ENCODE peak calls at places on chromosome 11, in six cellular contexts. W is HepG2, B is tibial artery, A is left ventricle myocardium inferior, H is MM.1S, Q is body of pancreas. P is an unnamed sample. For H3K27me3, the result is how much of the 10 kb centered on the place peaks cover.

GRCh38 chr11:26510756-26511155 is 61.3 kb downstream of the MUC15 start:
- DNase-seq in W (no peak), B (no peak), A (no peak), H (no peak), Q (no peak), P (no peak)

GRCh38 chr11:58222730-58223129 is 6.0 kb downstream of the OR10Q1 start:
- DNase-seq in W (no peak), B (no peak), A (no peak), H (no peak), Q (no peak), P (peak)

GRCh38 chr11:78381867-78382266 is 35.8 kb downstream of the GAB2 start:
- DNase-seq in W (no peak), B (no peak), A (no peak), H (no peak), Q (no peak), P (no peak)

GRCh38 chr11:77698896-77699295 is 61.3 kb upstream of the CLNS1A start:
- DNase-seq in W (no peak), B (no peak), A (no peak), H (no peak), Q (no peak), P (no peak)

GRCh38 chr11:95138448-95138847 is 48.8 kb downstream of the ENDOD1 start:
- DNase-seq in W (no peak), B (no peak), A (no peak), H (peak), Q (no peak), P (no peak)

GRCh38 chr11:67054851-67055523 is 1.7 kb upstream of the RHOD start:
- DNase-seq in W (peak), B (no peak), A (peak), H (peak), Q (peak), P (peak)

GRCh38 chr11:111001986-111002616 is 243.4 kb upstream of the POU2AF2 start:
- DNase-seq in W (no peak), B (no peak), A (no peak), H (no peak), Q (no peak), P (peak)

GRCh38 chr11:29623144-29623722 is 393.6 kb downstream of the KCNA4 start:
- DNase-seq in W (no peak), B (no peak), A (no peak), H (no peak), Q (no peak), P (no peak)

GRCh38 chr11:61378713-61379313 is 13.6 kb upstream of the TMEM216 start:
- DNase-seq in W (peak), B (peak), A (no peak), H (no peak), Q (peak), P (peak)

GRCh38 chr11:63940786-63941185 is 2.0 kb downstream of the NAA40 start:
- DNase-seq in W (no peak), B (no peak), A (no peak), H (no peak), Q (no peak), P (no peak)

GRCh38 chr11:27059431-27059830 is 18.8 kb downstream of the BBOX1 start:
- DNase-seq in W (no peak), B (no peak), A (no peak), H (no peak), Q (no peak), P (no peak)

GRCh38 chr11:68812526-68812925 is 29.2 kb downstream of the CPT1A start:
- DNase-seq in W (no peak), B (no peak), A (peak), H (no peak), Q (no peak), P (no peak)

GRCh38 chr11:67608486-67608885 is 1.8 kb downstream of the NDUFV1 start:
- DNase-seq in W (no peak), B (no peak), A (no peak), H (no peak), Q (no peak), P (no peak)

GRCh38 chr11:33830903-33831648 is 56.8 kb upstream of the FBXO3 start:
- DNase-seq in W (no peak), B (no peak), A (no peak), H (no peak), Q (no peak), P (peak)

GRCh38 chr11:30983810-30984441 is 385.6 kb downstream of the DCDC1 start:
- DNase-seq in W (no peak), B (no peak), A (no peak), H (no peak), Q (no peak), P (no peak)

GRCh38 chr11:103964390-103964789 is 72.0 kb upstream of the DDI1 start:
- DNase-seq in W (no peak), B (no peak), A (no peak), H (no peak), Q (no peak), P (no peak)

GRCh38 chr11:77560605-77561004 is 29.1 kb upstream of the AQP11 start:
- DNase-seq in W (peak), B (no peak), A (no peak), H (no peak), Q (no peak), P (peak)

GRCh38 chr11:65862191-65862735 is 2.0 kb downstream of the MUS81 start:
- DNase-seq in W (no peak), B (peak), A (no peak), H (no peak), Q (no peak), P (no peak)

GRCh38 chr11:76107946-76108345 is 98.4 kb downstream of the WNT11 start:
- DNase-seq in W (no peak), B (no peak), A (no peak), H (no peak), Q (no peak), P (no peak)

GRCh38 chr11:113603277-113604059 is 102.6 kb downstream of the TMPRSS5 start:
- DNase-seq in W (no peak), B (no peak), A (peak), H (no peak), Q (peak), P (no peak)

GRCh38 chr11:35814720-35815305 is 129.0 kb upstream of the LDLRAD3 start:
- DNase-seq in W (no peak), B (no peak), A (no peak), H (no peak), Q (no peak), P (no peak)

GRCh38 chr11:86214710-86215109 is 29.8 kb upstream of the EED start:
- DNase-seq in W (no peak), B (no peak), A (no peak), H (no peak), Q (no peak), P (peak)

GRCh38 chr11:75762158-75762557 is 6.4 kb upstream of the DGAT2 start:
- DNase-seq in W (no peak), B (no peak), A (no peak), H (no peak), Q (no peak), P (no peak)

GRCh38 chr11:47130541-47130940 is 46.1 kb downstream of the ARFGAP2 start:
- DNase-seq in W (no peak), B (no peak), A (no peak), H (no peak), Q (peak), P (no peak)

GRCh38 chr11:18466402-18466801 is 10.7 kb downstream of the LDHAL6A start:
- DNase-seq in W (no peak), B (no peak), A (no peak), H (no peak), Q (no peak), P (no peak)

GRCh38 chr11:112321521-112322172 is 61.0 kb upstream of the PLET1 start:
- DNase-seq in W (peak), B (no peak), A (peak), H (peak), Q (peak), P (peak)

GRCh38 chr11:47507016-47507631 is 45.8 kb downstream of the CELF1 start:
- DNase-seq in W (no peak), B (no peak), A (no peak), H (no peak), Q (no peak), P (no peak)

GRCh38 chr11:134740590-134741342 is 328.7 kb upstream of the B3GAT1 start:
- DNase-seq in W (no peak), B (peak), A (no peak), H (no peak), Q (no peak), P (no peak)

GRCh38 chr11:46363455-46363920 is 16.2 kb downstream of the DGKZ start:
- DNase-seq in W (no peak), B (no peak), A (peak), H (no peak), Q (no peak), P (peak)

GRCh38 chr11:101444164-101444563 is 139.6 kb downstream of the TRPC6 start:
- DNase-seq in W (no peak), B (no peak), A (no peak), H (no peak), Q (peak), P (no peak)

GRCh38 chr11:115226556-115226955 is 277.7 kb downstream of the CADM1 start:
- DNase-seq in W (peak), B (no peak), A (no peak), H (no peak), Q (no peak), P (peak)

GRCh38 chr11:121213568-121213893 is 79.0 kb upstream of the SC5D start:
- DNase-seq in W (no peak), B (no peak), A (no peak), H (no peak), Q (no peak), P (no peak)

GRCh38 chr11:12786891-12787290 is 112.7 kb downstream of the TEAD1 start:
- DNase-seq in W (no peak), B (no peak), A (no peak), H (no peak), Q (no peak), P (no peak)

GRCh38 chr11:57426439-57426753 is 525 bp downstream of the SLC43A3 start:
- DNase-seq in W (no peak), B (no peak), A (no peak), H (no peak), Q (no peak), P (no peak)

GRCh38 chr11:75024068-75024449 is 35.3 kb downstream of the NEU3 start:
- DNase-seq in W (no peak), B (no peak), A (no peak), H (no peak), Q (no peak), P (no peak)

GRCh38 chr11:28153586-28153985 is 45.4 kb downstream of the METTL15 start:
- DNase-seq in W (no peak), B (no peak), A (no peak), H (no peak), Q (no peak), P (no peak)

GRCh38 chr11:19723572-19724342 is 11.1 kb downstream of the NAV2 start:
- DNase-seq in W (peak), B (peak), A (no peak), H (no peak), Q (peak), P (peak)
- H3K27me3 ChIP-seq in W (under half), B (under half), A (under half), H (under half), Q (under half), P (under half)

GRCh38 chr11:130165601-130166456 is 6.2 kb downstream of the ST14 start:
- DNase-seq in W (no peak), B (no peak), A (no peak), H (no peak), Q (peak), P (no peak)
- H3K4me3 ChIP-seq in W (no peak), B (no peak), A (no peak), H (no peak), Q (no peak), P (no peak)

GRCh38 chr11:80783561-80783960 is 1342.7 kb upstream of the TENM4 start:
- DNase-seq in W (no peak), B (no peak), A (no peak), H (no peak), Q (no peak), P (no peak)

GRCh38 chr11:80782135-80782885 is 1341.5 kb upstream of the TENM4 start:
- DNase-seq in W (no peak), B (no peak), A (no peak), H (no peak), Q (no peak), P (no peak)

GRCh38 chr11:80778432-80778831 is 1337.6 kb upstream of the TENM4 start:
- DNase-seq in W (no peak), B (no peak), A (no peak), H (no peak), Q (no peak), P (no peak)

GRCh38 chr11:80779907-80780615 is 1339.2 kb upstream of the TENM4 start:
- DNase-seq in W (no peak), B (no peak), A (no peak), H (no peak), Q (no peak), P (peak)
- TF ChIP-seq CTCF in W (no peak), B (no peak), A (no peak), H (no peak), Q (no peak), P (no peak)

GRCh38 chr11:1737080-1737757 is 13.2 kb downstream of the IFITM10 start:
- DNase-seq in W (no peak), B (peak), A (no peak), H (no peak), Q (no peak), P (no peak)
- H3K27me3 ChIP-seq in W (half or more), B (under half), A (half or more), H (half or more), Q (under half), P (under half)

GRCh38 chr11:554428-554823 is 6.1 kb downstream of the LMNTD2 start:
- DNase-seq in W (no peak), B (no peak), A (no peak), H (no peak), Q (no peak), P (no peak)
- H3K4me3 ChIP-seq in W (peak), B (peak), A (peak), H (peak), Q (peak), P (no peak)

GRCh38 chr11:106329273-106330018 is 252.0 kb downstream of the AASDHPPT start:
- DNase-seq in W (no peak), B (no peak), A (no peak), H (no peak), Q (no peak), P (no peak)
- TF ChIP-seq CTCF in W (no peak), B (no peak), A (no peak), H (no peak), Q (no peak), P (no peak)

GRCh38 chr11:108204918-108205499 is 17.4 kb downstream of the NPAT start:
- DNase-seq in W (no peak), B (no peak), A (no peak), H (no peak), Q (no peak), P (no peak)

GRCh38 chr11:108207683-108208060 is 14.8 kb downstream of the NPAT start:
- DNase-seq in W (no peak), B (no peak), A (no peak), H (no peak), Q (no peak), P (no peak)

GRCh38 chr11:108206171-108206570 is 16.3 kb downstream of the NPAT start:
- DNase-seq in W (no peak), B (no peak), A (no peak), H (no peak), Q (no peak), P (no peak)

GRCh38 chr11:108204376-108204775 is 18.1 kb downstream of the NPAT start:
- DNase-seq in W (no peak), B (no peak), A (no peak), H (no peak), Q (no peak), P (no peak)

DNA sequence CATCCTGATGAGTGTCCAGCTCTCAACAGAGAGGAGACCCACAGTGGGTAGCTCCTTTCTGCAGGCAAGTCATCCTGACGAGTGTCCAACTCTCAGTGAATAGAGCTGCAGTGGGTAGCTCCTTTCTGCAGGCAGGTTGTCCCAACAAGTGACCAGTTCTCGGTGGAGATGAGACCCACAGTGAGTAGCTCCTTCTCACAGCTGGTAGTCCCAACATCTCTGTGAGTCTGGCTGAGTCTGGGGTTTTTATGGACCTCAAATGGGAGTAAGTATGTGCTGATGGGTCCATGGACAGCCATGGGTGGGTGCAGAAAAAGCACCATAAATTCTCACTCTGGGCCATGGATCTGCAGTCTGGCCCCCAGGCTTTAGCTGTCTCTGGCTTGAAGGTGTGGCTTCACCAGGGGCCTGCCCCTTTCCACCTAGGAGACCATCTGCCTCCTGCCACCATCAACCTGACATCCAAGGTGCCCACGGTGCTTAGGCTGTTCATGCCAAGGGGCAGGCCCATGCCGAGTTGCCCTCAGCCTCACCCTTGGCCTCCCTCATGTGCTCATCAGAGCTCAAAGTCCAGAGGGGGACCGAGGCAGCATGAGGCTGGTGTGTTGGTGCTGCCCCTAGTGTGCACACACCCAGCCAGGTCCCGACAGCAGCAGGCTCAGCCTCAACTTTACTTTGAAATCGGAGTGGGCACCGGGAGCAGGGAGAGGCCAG is 15.3 kb downstream of the NPAT start:
- DNase-seq in W (no peak), B (no peak), A (no peak), H (no peak), Q (no peak), P (no peak)
- H3K27me3 ChIP-seq in W (under half), B (under half), A (under half), H (under half), Q (under half), P (under half)

DNA sequence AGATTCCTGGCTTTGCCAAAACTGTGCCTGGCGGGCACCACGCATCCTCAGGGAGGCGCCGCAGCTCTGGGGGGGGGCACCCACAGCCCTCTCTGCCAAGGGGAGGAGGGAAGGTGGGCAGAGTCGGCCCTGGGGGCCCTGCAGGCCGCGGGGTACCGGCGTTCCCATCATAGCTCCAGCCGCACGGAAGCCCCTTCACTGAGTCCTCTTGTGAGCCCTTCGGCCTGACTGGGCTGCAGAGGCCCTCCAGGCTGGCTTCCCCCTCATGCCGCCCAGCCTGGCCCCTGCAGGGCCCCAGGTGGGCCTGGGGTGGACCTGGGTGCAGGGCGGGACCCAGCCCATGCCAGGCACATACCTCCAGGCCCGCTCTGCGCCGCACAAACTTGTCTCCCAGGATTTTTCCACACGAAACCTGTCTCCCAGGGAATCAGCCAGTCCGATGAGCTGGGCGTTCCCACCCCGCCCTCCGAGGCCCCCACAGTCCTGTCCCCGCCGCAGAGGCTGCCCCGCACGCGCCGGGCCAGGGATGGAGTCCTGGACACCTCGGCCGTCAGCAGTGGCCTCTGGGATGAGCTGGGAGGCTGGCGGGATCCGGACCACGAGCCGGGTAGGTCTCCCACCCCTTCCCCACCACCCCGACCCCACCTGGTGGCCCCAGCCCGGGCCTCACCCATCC is 1.8 kb upstream of the PKP3 start:
- DNase-seq in W (no peak), B (no peak), A (no peak), H (no peak), Q (no peak), P (no peak)
- H3K4me3 ChIP-seq in W (peak), B (no peak), A (no peak), H (no peak), Q (no peak), P (peak)

GRCh38 chr11:93694109-93694508 is 32.6 kb downstream of the CEP295 start:
- DNase-seq in W (no peak), B (no peak), A (no peak), H (no peak), Q (no peak), P (no peak)
- TF ChIP-seq CTCF in W (no peak), B (no peak), A (no peak), H (no peak), Q (no peak), P (no peak)